ENCODE peak calls at places on chromosomes 11 and 22, in six cellular contexts. V is stromal cell of bone marrow, A is NCI-H1436 treated with DMSO at 0.1 percent for 48 hours, G is left colon, F is erythroblast, M is Caki2. P is an unnamed sample.

GRCh38 chr11:9455722-9456121 is 5.1 kb upstream of the ZNF143 start:
- DNase-seq in V (no peak), G (no peak), A (no peak), F (no peak), M (no peak), P (no peak)

GRCh38 chr11:57402188-57403066 is 12.0 kb upstream of the PRG2 start:
- DNase-seq in V (no peak), G (no peak), M (no peak), F (peak; percentile 81), A (no peak), P (no peak)

GRCh38 chr11:67344264-67344663 is 9.1 kb downstream of the POLD4 start:
- DNase-seq in M (no peak), G (no peak), V (no peak), F (no peak), A (no peak), P (no peak)

GRCh38 chr11:64892411-64892831 is 14.0 kb upstream of the EHD1 start:
- DNase-seq in F (peak; percentile 25), M (no peak), V (no peak), G (no peak), A (no peak), P (no peak)

GRCh38 chr11:63920870-63921417 is 4.0 kb upstream of the RCOR2 start:
- DNase-seq in F (peak; percentile 53), A (no peak), G (peak; percentile 44), V (no peak), M (no peak), P (no peak)

GRCh38 chr11:130999992-131000770 is 83.9 kb upstream of the SNX19 start:
- DNase-seq in G (no peak), F (no peak), A (no peak), M (peak; percentile 66), V (peak; percentile 57), P (no peak)

GRCh38 chr11:13984616-13985474 is 22.3 kb downstream of the SPON1 start:
- DNase-seq in M (no peak), A (no peak), G (no peak), F (no peak), V (peak; percentile 45), P (no peak)

GRCh38 chr22:36811094-36811797 is 5.6 kb downstream of the PVALB start:
- DNase-seq in A (no peak), M (no peak), V (no peak), F (no peak), G (no peak), P (no peak)

GRCh38 chr11:17188675-17189074 is 19.1 kb downstream of the PIK3C2A start:
- DNase-seq in G (no peak), F (peak; percentile 33), M (no peak), V (no peak), A (no peak), P (no peak)

GRCh38 chr11:15707971-15708370 is 593.2 kb downstream of the INSC start:
- DNase-seq in V (no peak), G (peak; percentile 31), M (peak; percentile 75), A (no peak), F (no peak), P (peak; percentile 77)

GRCh38 chr11:6395470-6396060 is 5.3 kb downstream of the SMPD1 start:
- DNase-seq in A (no peak), V (no peak), M (no peak), F (no peak), G (no peak), P (no peak)

P was measured in mucosa of gallbladder.